ENCODE peak calls at places on chromosomes 7 and 10, in nine cellular contexts. P is uterus, N is GM12892, S is Peyer's patch, O is upper lobe of left lung, Q is adrenal gland, X is HCT116, E is HepG2, C is spleen. F is an unnamed sample.

GRCh38 chr10:33476757-33477273 is 142.3 kb upstream of the NRP1 start:
- DNase-seq in P (no peak), N (no peak), S (no peak), O (no peak), Q (no peak), X (no peak), E (no peak), C (no peak), F (no peak)

GRCh38 chr10:110764378-110764777 is 107.3 kb upstream of the PDCD4 start:
- DNase-seq in P (no peak), N (no peak), S (no peak), O (no peak), Q (no peak), X (no peak), E (no peak), C (no peak), F (no peak)

GRCh38 chr10:15718495-15719061 is 1.1 kb downstream of the ITGA8 start:
- DNase-seq in P (no peak), N (no peak), S (no peak), O (no peak), Q (no peak), X (no peak), E (no peak), C (no peak), F (no peak)

GRCh38 chr7:24113506-24113905 is 170.5 kb upstream of the NPY start:
- DNase-seq in P (no peak), N (no peak), S (no peak), O (no peak), Q (no peak), X (no peak), E (no peak), C (no peak), F (no peak)

GRCh38 chr7:75991531-75992082 is 2.8 kb downstream of the TMEM120A start:
- DNase-seq in P (no peak), N (no peak), S (no peak), O (no peak), Q (no peak), X (no peak), E (no peak), C (peak), F (no peak)

GRCh38 chr7:157502701-157503111 is 165.9 kb downstream of the DNAJB6 start:
- DNase-seq in P (no peak), N (no peak), S (no peak), O (peak), Q (no peak), X (no peak), E (no peak), C (peak), F (no peak)

GRCh38 chr10:19651549-19651948 is 164.7 kb upstream of the PLXDC2 start:
- DNase-seq in P (no peak), N (no peak), S (no peak), O (no peak), Q (no peak), X (no peak), E (no peak), C (no peak), F (no peak)

GRCh38 chr7:131196808-131197207 is 130.9 kb upstream of the MKLN1 start:
- DNase-seq in P (no peak), N (no peak), S (no peak), O (no peak), Q (no peak), X (no peak), E (no peak), C (no peak), F (no peak)

GRCh38 chr10:10870523-10871241 is 147.0 kb upstream of the CELF2 start:
- DNase-seq in P (peak), N (no peak), S (no peak), O (no peak), Q (no peak), X (no peak), E (no peak), C (no peak), F (no peak)

GRCh38 chr10:132616170-132616994 is 78.8 kb downstream of the INPP5A start:
- DNase-seq in P (peak), N (no peak), S (peak), O (no peak), Q (no peak), X (no peak), E (no peak), C (peak), F (no peak)

GRCh38 chr10:100816671-100817070 is 71.3 kb downstream of the PAX2 start:
- DNase-seq in P (no peak), N (no peak), S (no peak), O (no peak), Q (no peak), X (no peak), E (no peak), C (no peak), F (no peak)

GRCh38 chr10:21751341-21752310 is 217.6 kb downstream of the MLLT10 start:
- DNase-seq in P (no peak), N (no peak), S (no peak), O (no peak), Q (no peak), X (peak), E (no peak), C (no peak), F (no peak)

GRCh38 chr10:47381427-47382379 is 2.4 kb downstream of the ZNF488 start:
- DNase-seq in P (no peak), N (no peak), S (no peak), O (no peak), Q (peak), X (no peak), E (no peak), C (no peak), F (no peak)

GRCh38 chr7:266851-267840 is 22.8 kb upstream of the FOXL3 start:
- DNase-seq in P (no peak), N (no peak), S (peak), O (peak), Q (no peak), X (no peak), E (peak), C (peak), F (no peak)

GRCh38 chr7:125173571-125173970 is 243.9 kb upstream of the POT1 start:
- DNase-seq in P (no peak), N (no peak), S (no peak), O (no peak), Q (no peak), X (no peak), E (no peak), C (no peak), F (no peak)

GRCh38 chr10:132208489-132209050 is 21.8 kb downstream of the DPYSL4 start:
- DNase-seq in P (no peak), N (no peak), S (no peak), O (no peak), Q (no peak), X (no peak), E (no peak), C (no peak), F (no peak)

GRCh38 chr7:2834748-2835441 is 9.2 kb downstream of the GNA12 start:
- DNase-seq in P (no peak), N (no peak), S (no peak), O (no peak), Q (no peak), X (no peak), E (no peak), C (no peak), F (no peak)

GRCh38 chr7:2387897-2388636 is 15.3 kb upstream of the CHST12 start:
- DNase-seq in P (no peak), N (no peak), S (no peak), O (no peak), Q (no peak), X (no peak), E (no peak), C (no peak), F (no peak)

GRCh38 chr7:76282344-76283253 is 19.9 kb upstream of the HSPB1 start:
- DNase-seq in P (peak), N (no peak), S (no peak), O (no peak), Q (peak), X (no peak), E (no peak), C (no peak), F (no peak)

GRCh38 chr10:24824536-24824935 is 100.8 kb upstream of the ARHGAP21 start:
- DNase-seq in P (no peak), N (no peak), S (no peak), O (no peak), Q (no peak), X (no peak), E (no peak), C (no peak), F (no peak)

GRCh38 chr7:158611541-158611940 is 23.9 kb upstream of the PTPRN2 start:
- DNase-seq in P (no peak), N (no peak), S (no peak), O (no peak), Q (no peak), X (no peak), E (no peak), C (no peak), F (no peak)

GRCh38 chr10:99834410-99834809 is 52.0 kb downstream of the ABCC2 start:
- DNase-seq in P (no peak), N (no peak), S (no peak), O (no peak), Q (no peak), X (peak), E (peak), C (no peak), F (no peak)

GRCh38 chr7:106282374-106282773 is 2.4 kb downstream of the NAMPT start:
- DNase-seq in P (no peak), N (no peak), S (no peak), O (no peak), Q (no peak), X (no peak), E (peak), C (no peak), F (no peak)

GRCh38 chr7:45982132-45982531 is 61.1 kb upstream of the IGFBP3 start:
- DNase-seq in P (no peak), N (no peak), S (no peak), O (no peak), Q (no peak), X (no peak), E (no peak), C (no peak), F (no peak)

GRCh38 chr7:55572378-55573233 is at the start of gene VOPP1:
- DNase-seq in P (peak), N (peak), S (peak), O (peak), Q (peak), X (no peak), E (peak), C (peak), F (peak)

GRCh38 chr10:7537126-7537525 is 126.3 kb upstream of the SFMBT2 start:
- DNase-seq in P (no peak), N (no peak), S (no peak), O (no peak), Q (no peak), X (no peak), E (no peak), C (no peak), F (no peak)

GRCh38 chr10:8913720-8914119 is 859.2 kb downstream of the GATA3 start:
- DNase-seq in P (no peak), N (no peak), S (no peak), O (no peak), Q (no peak), X (no peak), E (no peak), C (no peak), F (no peak)

GRCh38 chr10:88249450-88249849 is 333.7 kb downstream of the RNLS start:
- DNase-seq in P (no peak), N (no peak), S (no peak), O (no peak), Q (no peak), X (no peak), E (no peak), C (no peak), F (no peak)

GRCh38 chr7:143193880-143194279 is 10.7 kb downstream of the TAS2R39 start:
- DNase-seq in P (no peak), N (no peak), S (no peak), O (no peak), Q (no peak), X (no peak), E (no peak), C (no peak), F (no peak)

GRCh38 chr7:132882714-132883428 is 199.0 kb downstream of the CHCHD3 start:
- DNase-seq in P (no peak), N (no peak), S (no peak), O (no peak), Q (no peak), X (no peak), E (no peak), C (no peak), F (no peak)

GRCh38 chr10:29189272-29189671 is 99.6 kb upstream of the LYZL1 start:
- DNase-seq in P (no peak), N (no peak), S (no peak), O (no peak), Q (no peak), X (no peak), E (no peak), C (no peak), F (no peak)

GRCh38 chr7:75963383-75963995 is 30.9 kb downstream of the TMEM120A start:
- DNase-seq in P (no peak), N (no peak), S (no peak), O (no peak), Q (no peak), X (no peak), E (no peak), C (no peak), F (no peak)

GRCh38 chr7:142327555-142327954 is 69.7 kb upstream of the PRSS58 start:
- DNase-seq in P (no peak), N (no peak), S (no peak), O (no peak), Q (no peak), X (no peak), E (no peak), C (no peak), F (no peak)

GRCh38 chr7:32357535-32358277 is 132.5 kb downstream of the LSM5 start:
- DNase-seq in P (no peak), N (no peak), S (no peak), O (no peak), Q (no peak), X (peak), E (no peak), C (no peak), F (no peak)

GRCh38 chr7:45394117-45394708 is 180.0 kb upstream of the ADCY1 start:
- DNase-seq in P (no peak), N (no peak), S (no peak), O (no peak), Q (no peak), X (no peak), E (no peak), C (no peak), F (no peak)

GRCh38 chr7:134315679-134316538 is 821 bp downstream of the SLC35B4 start:
- DNase-seq in P (no peak), N (no peak), S (no peak), O (peak), Q (no peak), X (no peak), E (no peak), C (no peak), F (no peak)

GRCh38 chr7:51689547-51689946 is 372.9 kb upstream of the COBL start:
- DNase-seq in P (no peak), N (no peak), S (no peak), O (no peak), Q (no peak), X (no peak), E (no peak), C (no peak), F (no peak)
- TF ChIP-seq POLR2A in P (no peak), N (no peak), S (no peak), O (no peak), Q (no peak), X (no peak), E (no peak), C (no peak), F (no peak)

GRCh38 chr10:96625173-96625572 is 38.4 kb upstream of the TM9SF3 start:
- DNase-seq in P (no peak), N (no peak), S (no peak), O (no peak), Q (no peak), X (no peak), E (no peak), C (no peak), F (no peak)

GRCh38 chr10:96627292-96627691 is 40.5 kb upstream of the TM9SF3 start:
- DNase-seq in P (no peak), N (no peak), S (no peak), O (no peak), Q (no peak), X (no peak), E (no peak), C (no peak), F (no peak)

GRCh38 chr10:96622330-96622729 is 35.5 kb upstream of the TM9SF3 start:
- DNase-seq in P (no peak), N (no peak), S (no peak), O (no peak), Q (no peak), X (no peak), E (no peak), C (no peak), F (no peak)

GRCh38 chr10:96626795-96627194 is 40.0 kb upstream of the TM9SF3 start:
- DNase-seq in P (no peak), N (no peak), S (no peak), O (no peak), Q (no peak), X (no peak), E (no peak), C (no peak), F (no peak)
- TF ChIP-seq POLR2A in P (no peak), N (no peak), S (no peak), O (no peak), Q (no peak), X (no peak), E (no peak), C (no peak), F (no peak)

DNA sequence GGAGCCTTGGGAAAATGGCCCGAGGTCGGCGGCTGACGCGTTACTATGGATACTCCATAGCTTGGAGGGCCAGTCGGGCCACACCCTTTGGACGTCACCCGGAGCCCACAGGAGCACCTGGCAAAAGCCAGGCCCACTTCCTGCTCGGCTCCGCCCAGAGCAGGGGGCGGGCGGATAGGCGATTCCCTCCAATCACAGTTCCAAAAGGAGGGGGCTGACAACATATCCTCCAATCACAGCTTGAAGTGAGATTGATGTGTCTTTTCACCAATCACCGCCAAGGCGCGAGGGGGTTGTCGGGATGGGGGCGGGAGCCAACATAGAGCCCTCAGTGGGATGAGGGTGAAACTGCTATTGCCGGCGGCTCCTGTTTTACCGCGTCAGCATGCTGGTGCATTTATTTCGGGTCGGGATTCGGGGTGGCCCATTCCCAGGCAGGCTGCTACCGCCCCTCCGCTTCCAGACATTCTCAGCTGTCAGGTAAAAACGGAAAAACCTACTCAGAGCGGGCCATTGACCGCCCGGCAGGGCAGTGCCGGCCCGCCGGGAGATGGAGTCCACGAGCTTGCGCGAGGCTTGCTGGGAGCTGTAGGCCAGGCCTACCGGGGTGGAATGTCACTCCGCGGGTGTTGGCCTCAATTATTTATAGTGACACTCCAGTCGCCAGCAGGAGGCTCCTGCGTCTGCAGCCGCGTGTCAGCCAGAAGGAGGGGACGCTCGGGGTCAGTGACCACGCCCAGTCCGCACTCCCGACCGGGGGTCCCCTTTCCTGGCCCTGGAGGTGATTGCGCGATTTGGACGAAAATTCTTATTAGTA is at the start of gene ABCB8:
- DNase-seq in P (peak), N (peak), S (peak), O (peak), Q (peak), X (peak), E (peak), C (peak), F (peak)
- TF ChIP-seq POLR2A in P (peak), N (peak), S (peak), O (peak), Q (peak), X (peak), E (peak), C (no peak), F (peak)

GRCh38 chr7:78224923-78225322 is 426.4 kb downstream of the PHTF2 start:
- DNase-seq in P (no peak), N (no peak), S (no peak), O (no peak), Q (no peak), X (no peak), E (no peak), C (no peak), F (no peak)
- TF ChIP-seq POLR2A in P (no peak), N (no peak), S (no peak), O (no peak), Q (no peak), X (no peak), E (no peak), C (no peak), F (no peak)

F was measured in GM12891.